ENCODE peak calls at places on chromosomes 2 and 18, in five cellular contexts. K is memory B cell, B is erythroblast, W is iris pigment epithelial cell, S is astrocyte of the spinal cord. U is an unnamed sample.

GRCh38 chr2:142422769-142423168 is 292.0 kb upstream of the LRP1B start:
- DNase-seq in S (no peak), B (no peak), K (no peak), W (no peak), U (no peak)

GRCh38 chr18:25247725-25248124 is 104.2 kb downstream of the ZNF521 start:
- DNase-seq in K (no peak), W (peak; percentile 36), S (peak; percentile 41), B (no peak), U (peak; percentile 51)

GRCh38 chr2:68319397-68320117 is at the start of gene CNRIP1:
- DNase-seq in B (peak; percentile 83), S (peak; percentile 83), W (peak; percentile 78), K (no peak), U (peak; percentile 77)

GRCh38 chr2:212770240-212770639 is 231.6 kb upstream of the ERBB4 start:
- DNase-seq in S (no peak), B (no peak), W (no peak), K (no peak), U (no peak)

GRCh38 chr18:7452331-7452730 is 114.8 kb upstream of the PTPRM start:
- DNase-seq in S (peak; percentile 9), B (peak; percentile 37), W (peak; percentile 26), K (no peak), U (peak; percentile 12)

GRCh38 chr2:140122001-140122400 is 1341.8 kb upstream of the NXPH2 start:
- DNase-seq in B (no peak), S (peak; percentile 50), K (no peak), W (peak; percentile 31), U (peak; percentile 6)

GRCh38 chr18:50956116-50956515 is 11.7 kb upstream of the ELAC1 start:
- DNase-seq in B (no peak), S (no peak), W (no peak), K (no peak), U (no peak)

GRCh38 chr2:20568501-20569463 is 82.1 kb downstream of the HS1BP3 start:
- DNase-seq in B (no peak), S (peak; percentile 71), K (no peak), W (peak; percentile 86), U (no peak)

GRCh38 chr18:74896390-74896991 is 298.8 kb downstream of the ZNF407 start:
- DNase-seq in K (no peak), W (peak; percentile 10), S (peak; percentile 9), B (peak; percentile 20), U (peak; percentile 28)

GRCh38 chr2:191311-192190 is 72.3 kb downstream of the SH3YL1 start:
- DNase-seq in S (no peak), B (no peak), W (no peak), K (no peak), U (no peak)

GRCh38 chr2:240481720-240482119 is 46.3 kb downstream of the GPC1 start:
- DNase-seq in S (no peak), W (no peak), B (no peak), K (no peak), U (no peak)

GRCh38 chr2:215863687-215864086 is 149.7 kb downstream of the MREG start:
- DNase-seq in B (no peak), W (no peak), K (no peak), S (no peak), U (no peak)

GRCh38 chr2:207423886-207424285 is 105.9 kb upstream of the CREB1 start:
- DNase-seq in K (peak; percentile 4), S (peak; percentile 96), B (peak; percentile 32), W (peak; percentile 100), U (peak; percentile 96)

GRCh38 chr2:153487482-153487881 is 8.9 kb upstream of the RPRM start:
- DNase-seq in B (no peak), K (no peak), S (no peak), W (no peak), U (no peak)

GRCh38 chr2:29165362-29166236 is 50.4 kb downstream of the CLIP4 start:
- DNase-seq in W (peak; percentile 95), K (no peak), S (peak; percentile 72), B (no peak), U (peak; percentile 86)

GRCh38 chr2:216306868-216307267 is 65.4 kb downstream of the MARCHF4 start:
- DNase-seq in W (no peak), S (no peak), K (no peak), B (no peak), U (no peak)

GRCh38 chr2:167890739-167891138 is 356.7 kb downstream of the STK39 start:
- DNase-seq in W (no peak), S (no peak), K (no peak), B (no peak), U (no peak)

GRCh38 chr2:30910686-30911085 is 103.4 kb upstream of the CAPN13 start:
- DNase-seq in K (no peak), W (no peak), B (no peak), S (no peak), U (no peak)

GRCh38 chr2:177754476-177754873 is 318.1 kb downstream of the PDE11A start:
- DNase-seq in K (no peak), S (peak; percentile 33), B (no peak), W (peak; percentile 3), U (no peak)

GRCh38 chr2:20049631-20050030 is 1.8 kb downstream of the LAPTM4A start:
- DNase-seq in W (peak; percentile 44), K (no peak), B (no peak), S (peak; percentile 34), U (no peak)

GRCh38 chr18:48934708-48935432 is 15.9 kb downstream of the SMAD7 start:
- DNase-seq in W (peak; percentile 44), K (no peak), B (no peak), S (no peak), U (no peak)

GRCh38 chr2:127700527-127701192 is 637 bp upstream of the SFT2D3 start:
- DNase-seq in K (peak; percentile 41), B (peak; percentile 78), S (no peak), W (no peak), U (no peak)

GRCh38 chr2:143246815-143247744 is 117.9 kb downstream of the ARHGAP15 start:
- DNase-seq in S (no peak), B (no peak), W (no peak), K (no peak), U (no peak)

GRCh38 chr2:130385709-130386108 is 29.9 kb downstream of the PTPN18 start:
- DNase-seq in S (no peak), B (no peak), K (no peak), W (no peak), U (no peak)

GRCh38 chr2:191404568-191404991 is 159.4 kb downstream of the MYO1B start:
- DNase-seq in W (peak; percentile 70), S (peak; percentile 33), K (no peak), B (no peak), U (no peak)

GRCh38 chr2:39099820-39100728 is 20.8 kb downstream of the SOS1 start:
- DNase-seq in K (no peak), W (peak; percentile 76), S (peak; percentile 17), B (no peak), U (peak; percentile 39)

GRCh38 chr2:239267411-239267941 is 133.3 kb downstream of the HDAC4 start:
- DNase-seq in S (peak; percentile 88), B (peak; percentile 83), W (peak; percentile 90), K (peak; percentile 82), U (peak; percentile 87)

GRCh38 chr2:237864030-237864931 is 4.9 kb downstream of the RAMP1 start:
- DNase-seq in S (no peak), B (no peak), K (no peak), W (no peak), U (no peak)

GRCh38 chr2:223101340-223102039 is 49.5 kb downstream of the KCNE4 start:
- DNase-seq in B (peak; percentile 12), S (peak; percentile 45), W (peak; percentile 51), K (no peak), U (peak; percentile 50)

GRCh38 chr2:237705225-237705524 is 77.8 kb downstream of the LRRFIP1 start:
- DNase-seq in K (no peak), W (peak; percentile 59), S (peak; percentile 59), B (no peak), U (peak; percentile 45)